ENCODE peak calls at places on chromosomes 13 and 19, in seven cellular contexts. E is HL-60, Z is stomach, U is mammary epithelial cell, B is fibroblast of pulmonary artery, G is chondrocyte, O is AG04450. I is an unnamed sample.

GRCh38 chr13:51328488-51328887 is 11.0 kb upstream of the SERPINE3 start:
- DNase-seq in E (no peak), Z (no peak), U (no peak), B (no peak), G (no peak), O (no peak), I (no peak)

GRCh38 chr19:51094696-51095279 is 12.1 kb upstream of the KLK14 start:
- DNase-seq in E (no peak), Z (peak; percentile 45), U (no peak), B (peak; percentile 12), G (no peak), O (no peak), I (no peak)

GRCh38 chr19:50025794-50026549 is at the start of gene ZNF473:
- DNase-seq in E (peak; percentile 91), Z (peak; percentile 95), U (peak; percentile 95), B (peak; percentile 96), G (peak; percentile 97), O (peak; percentile 89), I (no peak)

GRCh38 chr19:1558552-1558951 is 9.6 kb downstream of the MEX3D start:
- DNase-seq in E (no peak), Z (no peak), U (no peak), B (no peak), G (no peak), O (no peak), I (no peak)

GRCh38 chr19:5491565-5491964 is 36.3 kb downstream of the ZNRF4 start:
- DNase-seq in E (no peak), Z (no peak), U (no peak), B (no peak), G (no peak), O (no peak), I (no peak)

GRCh38 chr13:106521101-106521799 is 14.2 kb downstream of the EFNB2 start:
- DNase-seq in E (no peak), Z (no peak), U (no peak), B (no peak), G (no peak), O (no peak), I (peak; percentile 64)

GRCh38 chr13:23159205-23159586 is 21.6 kb upstream of the SGCG start:
- DNase-seq in E (no peak), Z (no peak), U (no peak), B (peak; percentile 42), G (no peak), O (no peak), I (peak; percentile 25)

GRCh38 chr13:107066355-107066754 is 498.4 kb upstream of the ARGLU1 start:
- DNase-seq in E (no peak), Z (no peak), U (no peak), B (no peak), G (no peak), O (peak; percentile 15), I (no peak)

GRCh38 chr13:30364133-30364532 is 56.8 kb upstream of the KATNAL1 start:
- DNase-seq in E (no peak), Z (no peak), U (no peak), B (peak; percentile 32), G (no peak), O (no peak), I (no peak)

GRCh38 chr19:44582581-44583265 is 30.6 kb upstream of the IGSF23 start:
- DNase-seq in E (peak; percentile 41), Z (no peak), U (no peak), B (peak; percentile 48), G (no peak), O (no peak), I (peak; percentile 25)

GRCh38 chr13:83162493-83162892 is 719.8 kb downstream of the SLITRK1 start:
- DNase-seq in E (no peak), Z (no peak), U (no peak), B (no peak), G (no peak), O (no peak), I (no peak)

GRCh38 chr13:27958928-27959539 is 10.1 kb downstream of the CDX2 start:
- DNase-seq in E (no peak), Z (no peak), U (no peak), B (no peak), G (no peak), O (no peak), I (no peak)

GRCh38 chr13:52845334-52845761 is 3.1 kb downstream of the PCDH8 start:
- DNase-seq in E (no peak), Z (no peak), U (no peak), B (no peak), G (no peak), O (no peak), I (no peak)

GRCh38 chr13:97174638-97175037 is 47.5 kb upstream of the MBNL2 start:
- DNase-seq in E (no peak), Z (no peak), U (peak; percentile 14), B (no peak), G (no peak), O (no peak), I (peak; percentile 18)

GRCh38 chr19:40598918-40599307 is 2.3 kb upstream of the LTBP4 start:
- DNase-seq in E (no peak), Z (no peak), U (no peak), B (no peak), G (no peak), O (no peak), I (no peak)
- TF ChIP-seq CTCF in E (no peak), Z (no peak), U (no peak), B (no peak), G (peak; percentile 12), O (no peak), I (no peak)

GRCh38 chr13:79018166-79018565 is 359.2 kb upstream of the OBI1 start:
- DNase-seq in E (no peak), Z (no peak), U (peak; percentile 25), B (no peak), G (no peak), O (no peak), I (peak; percentile 20)
- TF ChIP-seq CTCF in E (no peak), Z (no peak), U (no peak), B (no peak), G (no peak), O (no peak), I (peak; percentile 36)

DNA sequence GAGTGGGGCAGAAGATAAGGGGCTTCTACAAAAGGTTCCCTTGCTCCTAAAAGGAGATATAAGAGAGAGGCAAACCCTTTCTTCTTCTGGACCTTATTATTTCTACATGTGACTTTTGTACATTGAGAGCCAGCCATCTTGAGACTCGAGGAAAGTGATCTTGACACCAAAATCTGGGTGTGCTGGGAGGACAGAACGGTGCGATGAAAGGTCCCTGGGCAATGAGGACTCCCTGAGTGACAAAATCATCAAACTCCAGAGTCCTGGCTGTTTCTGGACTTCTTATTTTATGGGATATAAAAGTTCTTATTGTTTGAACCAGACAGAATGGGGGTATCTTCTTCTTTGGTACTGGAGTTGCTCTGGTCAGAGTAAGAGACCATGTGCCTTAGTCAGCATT is 411.0 kb downstream of the ZNF536 start:
- DNase-seq in E (no peak), Z (no peak), U (no peak), B (no peak), G (no peak), O (no peak), I (no peak)
- TF ChIP-seq CTCF in E (no peak), Z (no peak), U (no peak), B (no peak), G (no peak), O (no peak), I (no peak)

GRCh38 chr19:13622727-13623126 is 116.4 kb upstream of the CACNA1A start:
- DNase-seq in E (no peak), Z (no peak), U (no peak), B (no peak), G (no peak), O (no peak), I (no peak)

GRCh38 chr19:13619203-13619632 is 112.9 kb upstream of the CACNA1A start:
- DNase-seq in E (no peak), Z (no peak), U (peak; percentile 57), B (no peak), G (no peak), O (no peak), I (peak; percentile 75)

GRCh38 chr19:13623686-13624405 is 117.6 kb upstream of the CACNA1A start:
- DNase-seq in E (no peak), Z (no peak), U (no peak), B (no peak), G (no peak), O (no peak), I (no peak)

GRCh38 chr19:13615890-13616289 is 109.6 kb upstream of the CACNA1A start:
- DNase-seq in E (no peak), Z (no peak), U (no peak), B (no peak), G (no peak), O (no peak), I (no peak)

DNA sequence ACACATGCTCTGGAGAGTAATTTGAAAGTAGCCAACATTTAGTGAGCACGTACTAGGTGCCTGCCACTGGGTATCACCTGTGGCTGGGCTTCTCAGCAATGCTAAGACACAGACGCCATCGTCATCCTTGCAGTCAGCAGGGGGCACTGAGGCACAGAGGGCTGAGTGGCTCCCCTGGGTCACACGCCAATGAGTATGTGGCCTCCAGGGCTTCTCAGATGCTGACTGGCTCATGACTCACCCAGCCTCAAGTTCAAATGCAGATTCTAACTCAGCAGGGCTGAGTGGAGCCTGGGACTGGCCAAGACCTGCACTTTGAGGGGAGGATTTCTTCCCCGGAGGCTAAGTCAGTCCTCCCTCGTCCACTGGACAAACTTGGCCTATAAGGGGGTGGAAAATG is 115.1 kb upstream of the CACNA1A start:
- DNase-seq in E (no peak), Z (no peak), U (peak; percentile 98), B (peak; percentile 10), G (no peak), O (peak; percentile 67), I (peak; percentile 96)
- TF ChIP-seq CTCF in E (no peak), Z (no peak), U (peak; percentile 60), B (no peak), G (peak; percentile 54), O (peak; percentile 39), I (peak; percentile 60)